ENCODE peak calls at places on chromosomes 6 and 20, in eight cellular contexts. W, B, H, C, P, M, R and I are unnamed samples.
A peak's percentile ranks its signal among the peaks of the same experiment; 100 is the strongest.

GRCh38 chr20:44863661-44864060 is 21.8 kb upstream of the YWHAB start:
- DNase-seq in P (no peak), B (no peak), H (no peak), C (no peak), W (no peak), R (no peak), M (no peak), I (no peak)

GRCh38 chr20:57409672-57410397 is 18.6 kb downstream of the RBM38 start:
- DNase-seq in C (no peak), W (no peak), B (no peak), M (no peak), P (no peak), R (no peak), H (no peak), I (no peak)

GRCh38 chr6:35933844-35934243 is 12.9 kb upstream of the SRPK1 start:
- DNase-seq in R (no peak), P (no peak), B (no peak), W (no peak), C (no peak), M (no peak), H (no peak), I (no peak)

GRCh38 chr20:39916236-39916635 is 772.8 kb downstream of the MAFB start:
- DNase-seq in W (no peak), H (no peak), C (no peak), R (no peak), B (no peak), P (no peak), M (no peak), I (no peak)

GRCh38 chr6:120735641-120736040 is 598.6 kb downstream of the TBC1D32 start:
- DNase-seq in P (no peak), C (no peak), B (no peak), H (no peak), M (peak; percentile 67), W (no peak), R (no peak), I (no peak)

GRCh38 chr20:46211331-46211722 is 93.2 kb downstream of the CD40 start:
- DNase-seq in M (no peak), R (no peak), H (no peak), P (no peak), C (no peak), B (no peak), W (no peak), I (no peak)

GRCh38 chr6:75201901-75202672 is 3.8 kb downstream of the COL12A1 start:
- DNase-seq in H (no peak), W (no peak), P (peak; percentile 56), M (no peak), B (no peak), C (no peak), R (peak; percentile 33), I (no peak)

GRCh38 chr6:46476301-46476700 is 14.9 kb downstream of the RCAN2 start:
- DNase-seq in B (no peak), H (no peak), M (no peak), R (no peak), C (no peak), P (no peak), W (no peak), I (no peak)

GRCh38 chr20:49344975-49345374 is 67.1 kb upstream of the ZNFX1 start:
- DNase-seq in C (peak; percentile 82), M (peak; percentile 99), P (peak; percentile 92), W (no peak), R (no peak), H (no peak), B (peak; percentile 23), I (no peak)

GRCh38 chr20:54793270-54793992 is 318.0 kb downstream of the DOK5 start:
- DNase-seq in C (no peak), W (no peak), H (no peak), M (no peak), R (no peak), P (no peak), B (no peak), I (no peak)

GRCh38 chr6:166257911-166258318 is 50.3 kb downstream of the PRR18 start:
- DNase-seq in C (no peak), R (no peak), W (no peak), M (no peak), H (peak; percentile 25), P (peak; percentile 6), B (no peak), I (no peak)

GRCh38 chr20:653590-654426 is 808 bp upstream of the SRXN1 start:
- DNase-seq in P (no peak), H (no peak), W (no peak), R (no peak), C (no peak), B (no peak), M (no peak), I (no peak)

GRCh38 chr6:14966111-14966901 is 279.6 kb upstream of the JARID2 start:
- DNase-seq in H (no peak), W (no peak), M (peak; percentile 36), P (peak; percentile 16), C (no peak), B (no peak), R (no peak), I (no peak)